ENCODE peak calls at places on chromosomes 13 and 19, in four cellular contexts. N, O, L and Q are unnamed samples.
A peak's percentile ranks its signal among the peaks of the same experiment; 100 is the strongest.

GRCh38 chr19:13060233-13060963 is 42.3 kb downstream of the LYL1 start:
- DNase-seq in N (no peak), O (no peak), L (no peak), Q (no peak)

GRCh38 chr13:62847520-62847919 is 1431.9 kb upstream of the PCDH20 start:
- DNase-seq in N (no peak), O (no peak), L (no peak), Q (no peak)

GRCh38 chr13:76023644-76024043 is 387.5 kb downstream of the LMO7 start:
- DNase-seq in N (no peak), O (no peak), L (no peak), Q (no peak)

GRCh38 chr19:9936151-9937000 is at the start of gene OLFM2:
- DNase-seq in N (no peak), O (no peak), L (no peak), Q (no peak)

GRCh38 chr19:43700368-43701015 is 15.4 kb upstream of the IRGC start:
- DNase-seq in N (no peak), O (peak; percentile 12), L (peak; percentile 23), Q (no peak)

GRCh38 chr13:68176486-68176885 is 946.4 kb upstream of the PCDH9 start:
- DNase-seq in N (no peak), O (no peak), L (no peak), Q (no peak)

GRCh38 chr19:30691767-30692516 is 319.8 kb downstream of the ZNF536 start:
- DNase-seq in N (no peak), O (peak; percentile 99), L (no peak), Q (no peak)

GRCh38 chr13:108020027-108020426 is 195.3 kb downstream of the LIG4 start:
- DNase-seq in N (no peak), O (no peak), L (no peak), Q (peak; percentile 44)

GRCh38 chr19:49580264-49581006 is at the start of gene NOSIP:
- DNase-seq in N (peak; percentile 95), O (peak; percentile 93), L (peak; percentile 87), Q (peak; percentile 88)

GRCh38 chr13:106109391-106109791 is 426.1 kb downstream of the EFNB2 start:
- DNase-seq in N (no peak), O (no peak), L (no peak), Q (no peak)

GRCh38 chr13:77516342-77516789 is 19.1 kb upstream of the SCEL start:
- DNase-seq in N (no peak), O (no peak), L (no peak), Q (peak; percentile 27)

GRCh38 chr13:63094717-63095116 is 1679.1 kb upstream of the PCDH20 start:
- DNase-seq in N (no peak), O (no peak), L (no peak), Q (no peak)

GRCh38 chr19:2330632-2331284 is 2.3 kb downstream of the SPPL2B start:
- DNase-seq in N (no peak), O (no peak), L (no peak), Q (no peak)

GRCh38 chr13:48853381-48854102 is 122.2 kb upstream of the FNDC3A start:
- DNase-seq in N (no peak), O (no peak), L (no peak), Q (no peak)

GRCh38 chr13:19767966-19768365 is 14.8 kb downstream of the PSPC1 start:
- DNase-seq in N (no peak), O (no peak), L (no peak), Q (no peak)

GRCh38 chr13:103351035-103351828 is 285.0 kb upstream of the SLC10A2 start:
- DNase-seq in N (no peak), O (no peak), L (no peak), Q (no peak)

GRCh38 chr13:74210693-74211393 is 76.6 kb upstream of the KLF12 start:
- DNase-seq in N (no peak), O (peak; percentile 37), L (no peak), Q (peak; percentile 67)

GRCh38 chr13:110264685-110265275 is 42.2 kb downstream of the COL4A1 start:
- DNase-seq in N (no peak), O (no peak), L (no peak), Q (no peak)

GRCh38 chr13:28489975-28490550 is 4.9 kb downstream of the FLT1 start:
- DNase-seq in N (no peak), O (no peak), L (no peak), Q (no peak)

GRCh38 chr19:46901701-46902401 is 41.1 kb downstream of the ARHGAP35 start:
- DNase-seq in N (no peak), O (no peak), L (no peak), Q (no peak)

GRCh38 chr19:13430790-13431582 is 75.3 kb downstream of the CACNA1A start:
- DNase-seq in N (no peak), O (no peak), L (no peak), Q (no peak)

GRCh38 chr19:34366670-34367423 is 1.9 kb downstream of the GPI start:
- DNase-seq in N (no peak), O (no peak), L (no peak), Q (no peak)

GRCh38 chr19:5434970-5435641 is 20.1 kb upstream of the ZNRF4 start:
- DNase-seq in N (no peak), O (no peak), L (no peak), Q (peak; percentile 34)

DNA sequence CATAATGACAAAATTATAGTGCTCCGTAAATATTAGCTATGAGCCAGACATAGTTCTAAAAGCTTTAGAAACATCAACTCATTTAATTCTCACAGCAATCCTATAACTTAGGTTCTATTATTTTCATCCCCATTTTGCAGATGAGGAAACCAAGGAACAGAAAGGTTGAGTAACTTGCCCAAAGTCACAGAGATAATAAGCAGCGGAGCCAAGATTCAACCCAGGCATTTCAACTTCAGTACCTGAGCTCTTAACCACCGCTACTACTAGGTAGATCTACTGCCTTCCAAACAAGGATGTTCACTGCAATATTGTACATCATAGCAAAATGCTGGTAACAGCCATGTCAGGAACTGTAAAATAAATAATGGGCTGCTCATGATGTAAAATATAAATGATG is 39.9 kb downstream of the ELF1 start:
- DNase-seq in N (no peak), O (no peak), L (no peak), Q (no peak)
- H3K27ac ChIP-seq in N (peak overlapping the region; percentile 15), O (peak overlapping the region; percentile 28), L (no peak overlapping the region), Q (no peak overlapping the region)

GRCh38 chr13:52454459-52454824 is 836 bp upstream of the CKAP2 start:
- DNase-seq in N (peak; percentile 73), O (no peak), L (no peak), Q (peak; percentile 73)
- H3K27ac ChIP-seq in N (peak overlapping the region; percentile 93), O (no peak overlapping the region), L (peak overlapping the region; percentile 90), Q (peak overlapping the region; percentile 88)

DNA sequence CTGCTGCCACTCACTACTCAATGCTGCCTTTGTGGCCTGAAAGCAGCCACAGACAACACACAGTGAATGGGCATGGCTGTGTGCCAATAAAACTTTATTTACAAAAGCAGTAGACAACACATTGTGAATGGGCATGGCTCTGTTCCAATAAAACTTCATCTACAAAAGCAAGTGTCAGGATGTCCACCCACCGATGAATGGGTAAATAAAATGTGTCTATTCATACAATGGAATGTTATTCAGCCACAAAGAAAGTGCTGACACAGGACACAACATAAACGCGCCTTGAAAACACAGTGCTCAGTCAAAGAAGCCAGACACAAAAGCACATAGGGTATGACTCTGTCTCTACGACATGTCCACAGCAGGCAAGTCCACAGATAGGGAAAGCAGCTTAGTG is 20.1 kb downstream of the ZSCAN5A start:
- DNase-seq in N (no peak), O (no peak), L (no peak), Q (peak; percentile 99)
- H3K27ac ChIP-seq in N (no peak overlapping the region), O (no peak overlapping the region), L (no peak overlapping the region), Q (peak overlapping the region; percentile 90)

GRCh38 chr13:97758317-97758716 is 195.2 kb upstream of the IPO5 start:
- DNase-seq in N (no peak), O (peak; percentile 53), L (no peak), Q (no peak)
- H3K27ac ChIP-seq in N (no peak overlapping the region), O (peak overlapping the region; percentile 33), L (no peak overlapping the region), Q (no peak overlapping the region)

GRCh38 chr19:55253842-55254624 is 4.8 kb downstream of the PPP6R1 start:
- DNase-seq in N (no peak), O (no peak), L (no peak), Q (no peak)
- H3K27ac ChIP-seq in N (no peak overlapping the region), O (no peak overlapping the region), L (peak overlapping the region; percentile 78), Q (no peak overlapping the region)

GRCh38 chr19:41323023-41323422 is 13.1 kb downstream of the CCDC97 start:
- DNase-seq in N (no peak), O (no peak), L (no peak), Q (no peak)

GRCh38 chr19:41325640-41325946 is 15.6 kb downstream of the CCDC97 start:
- DNase-seq in N (no peak), O (no peak), L (no peak), Q (no peak)

GRCh38 chr19:41324921-41325639 is 15.1 kb downstream of the CCDC97 start:
- DNase-seq in N (peak; percentile 37), O (no peak), L (no peak), Q (no peak)

GRCh38 chr19:41323430-41324125 is 13.6 kb downstream of the CCDC97 start:
- DNase-seq in N (no peak), O (no peak), L (peak; percentile 65), Q (no peak)

GRCh38 chr19:41324231-41324702 is 14.3 kb downstream of the CCDC97 start:
- DNase-seq in N (no peak), O (no peak), L (no peak), Q (no peak)
- H3K27ac ChIP-seq in N (peak overlapping the region; percentile 73), O (peak overlapping the region; percentile 88), L (peak overlapping the region; percentile 63), Q (peak overlapping the region; percentile 76)

GRCh38 chr13:111629016-111629415 is 308.6 kb downstream of the TEX29 start:
- DNase-seq in N (no peak), O (no peak), L (no peak), Q (no peak)
- H3K27ac ChIP-seq in N (no peak overlapping the region), O (no peak overlapping the region), L (no peak overlapping the region), Q (no peak overlapping the region)